ENCODE peak calls at places on chromosomes 1 and 21, in five cellular contexts. One of them, this sample, is unnamed.

GRCh38 chr1:2240251-2241156 is 12.4 kb downstream of the SKI start:
- DNase-seq in dorsolateral prefrontal cortex: peak
- DNase-seq in upper lobe of right lung: peak
- DNase-seq in DND-41: no peak
- DNase-seq in brain microvascular endothelial cell: no peak
- DNase-seq in this sample: no peak

GRCh38 chr1:14017531-14017961 is 317.6 kb downstream of the PRDM2 start:
- DNase-seq in dorsolateral prefrontal cortex: peak
- DNase-seq in upper lobe of right lung: no peak
- DNase-seq in DND-41: no peak
- DNase-seq in brain microvascular endothelial cell: no peak
- DNase-seq in this sample: no peak

GRCh38 chr21:46065215-46065992 is 32.5 kb upstream of the COL6A2 start:
- DNase-seq in dorsolateral prefrontal cortex: no peak
- DNase-seq in upper lobe of right lung: peak
- DNase-seq in DND-41: peak
- DNase-seq in brain microvascular endothelial cell: peak
- DNase-seq in this sample: no peak

GRCh38 chr1:210233495-210234253 is 1.1 kb downstream of the SERTAD4 start:
- DNase-seq in dorsolateral prefrontal cortex: peak
- DNase-seq in upper lobe of right lung: peak
- DNase-seq in DND-41: no peak
- DNase-seq in brain microvascular endothelial cell: peak
- DNase-seq in this sample: no peak

GRCh38 chr1:83064589-83065242 is 934.2 kb downstream of the TTLL7 start:
- DNase-seq in dorsolateral prefrontal cortex: no peak
- DNase-seq in upper lobe of right lung: no peak
- DNase-seq in DND-41: no peak
- DNase-seq in brain microvascular endothelial cell: no peak
- DNase-seq in this sample: no peak

GRCh38 chr1:58013237-58013636 is 533.3 kb downstream of the OMA1 start:
- DNase-seq in dorsolateral prefrontal cortex: no peak
- DNase-seq in upper lobe of right lung: no peak
- DNase-seq in DND-41: no peak
- DNase-seq in brain microvascular endothelial cell: no peak
- DNase-seq in this sample: no peak

GRCh38 chr1:64920936-64921589 is 45.3 kb downstream of the JAK1 start:
- DNase-seq in dorsolateral prefrontal cortex: no peak
- DNase-seq in upper lobe of right lung: no peak
- DNase-seq in DND-41: no peak
- DNase-seq in brain microvascular endothelial cell: peak
- DNase-seq in this sample: no peak

GRCh38 chr1:85617582-85618237 is 37.1 kb downstream of the CCN1 start:
- DNase-seq in dorsolateral prefrontal cortex: no peak
- DNase-seq in upper lobe of right lung: no peak
- DNase-seq in DND-41: no peak
- DNase-seq in brain microvascular endothelial cell: peak
- DNase-seq in this sample: no peak

GRCh38 chr1:30885580-30886513 is 22.7 kb downstream of the SDC3 start:
- DNase-seq in dorsolateral prefrontal cortex: peak
- DNase-seq in upper lobe of right lung: no peak
- DNase-seq in DND-41: no peak
- DNase-seq in brain microvascular endothelial cell: no peak
- DNase-seq in this sample: no peak

GRCh38 chr21:45551316-45551715 is 9.1 kb upstream of the SLC19A1 start:
- DNase-seq in dorsolateral prefrontal cortex: no peak
- DNase-seq in upper lobe of right lung: peak
- DNase-seq in DND-41: no peak
- DNase-seq in brain microvascular endothelial cell: peak
- DNase-seq in this sample: no peak

GRCh38 chr1:53553734-53554509 is 94.7 kb downstream of the DMRTB1 start:
- DNase-seq in dorsolateral prefrontal cortex: no peak
- DNase-seq in upper lobe of right lung: peak
- DNase-seq in DND-41: no peak
- DNase-seq in brain microvascular endothelial cell: no peak
- DNase-seq in this sample: no peak

GRCh38 chr21:42047821-42048613 is 23.1 kb upstream of the UMODL1 start:
- DNase-seq in dorsolateral prefrontal cortex: no peak
- DNase-seq in upper lobe of right lung: no peak
- DNase-seq in DND-41: no peak
- DNase-seq in brain microvascular endothelial cell: peak
- DNase-seq in this sample: no peak

GRCh38 chr1:198056255-198056654 is 100.5 kb upstream of the NEK7 start:
- DNase-seq in dorsolateral prefrontal cortex: no peak
- DNase-seq in upper lobe of right lung: no peak
- DNase-seq in DND-41: peak
- DNase-seq in brain microvascular endothelial cell: no peak
- DNase-seq in this sample: no peak

GRCh38 chr1:27504588-27505419 is 14.8 kb upstream of the WASF2 start:
- DNase-seq in dorsolateral prefrontal cortex: peak
- DNase-seq in upper lobe of right lung: no peak
- DNase-seq in DND-41: no peak
- DNase-seq in brain microvascular endothelial cell: no peak
- DNase-seq in this sample: no peak

GRCh38 chr1:15883326-15883725 is 35.8 kb downstream of the SPEN start:
- DNase-seq in dorsolateral prefrontal cortex: no peak
- DNase-seq in upper lobe of right lung: no peak
- DNase-seq in DND-41: no peak
- DNase-seq in brain microvascular endothelial cell: no peak
- DNase-seq in this sample: no peak

GRCh38 chr1:16618719-16619118 is 5.4 kb upstream of the NBPF1 start:
- DNase-seq in dorsolateral prefrontal cortex: no peak
- DNase-seq in upper lobe of right lung: peak
- DNase-seq in DND-41: no peak
- DNase-seq in brain microvascular endothelial cell: no peak
- DNase-seq in this sample: no peak

GRCh38 chr1:90725341-90725960 is 8.3 kb upstream of the BARHL2 start:
- DNase-seq in dorsolateral prefrontal cortex: no peak
- DNase-seq in upper lobe of right lung: peak
- DNase-seq in DND-41: no peak
- DNase-seq in brain microvascular endothelial cell: no peak
- DNase-seq in this sample: no peak

GRCh38 chr1:31715097-31715872 is 11.5 kb upstream of the COL16A1 start:
- DNase-seq in dorsolateral prefrontal cortex: peak
- DNase-seq in upper lobe of right lung: peak
- DNase-seq in DND-41: peak
- DNase-seq in brain microvascular endothelial cell: peak
- DNase-seq in this sample: no peak

GRCh38 chr1:205208805-205209204 is 2.7 kb downstream of the DSTYK start:
- DNase-seq in dorsolateral prefrontal cortex: no peak
- DNase-seq in upper lobe of right lung: no peak
- DNase-seq in DND-41: no peak
- DNase-seq in brain microvascular endothelial cell: no peak
- DNase-seq in this sample: no peak

GRCh38 chr1:244836135-244836521 is 670 bp downstream of the COX20 start:
- DNase-seq in dorsolateral prefrontal cortex: no peak
- DNase-seq in upper lobe of right lung: no peak
- DNase-seq in DND-41: peak
- DNase-seq in brain microvascular endothelial cell: no peak
- DNase-seq in this sample: no peak

GRCh38 chr1:18635833-18636671 is 5.4 kb downstream of the PAX7 start:
- DNase-seq in dorsolateral prefrontal cortex: no peak
- DNase-seq in upper lobe of right lung: no peak
- DNase-seq in DND-41: no peak
- DNase-seq in brain microvascular endothelial cell: no peak
- DNase-seq in this sample: no peak

GRCh38 chr1:226664413-226665101 is 74.5 kb downstream of the ITPKB start:
- DNase-seq in dorsolateral prefrontal cortex: no peak
- DNase-seq in upper lobe of right lung: no peak
- DNase-seq in DND-41: no peak
- DNase-seq in brain microvascular endothelial cell: peak
- DNase-seq in this sample: no peak

GRCh38 chr1:211323156-211324063 is 3.2 kb upstream of the TRAF5 start:
- DNase-seq in dorsolateral prefrontal cortex: peak
- DNase-seq in upper lobe of right lung: no peak
- DNase-seq in DND-41: peak
- DNase-seq in brain microvascular endothelial cell: peak
- DNase-seq in this sample: peak

GRCh38 chr1:38097256-38097655 is 50.7 kb upstream of the POU3F1 start:
- DNase-seq in dorsolateral prefrontal cortex: no peak
- DNase-seq in upper lobe of right lung: no peak
- DNase-seq in DND-41: no peak
- DNase-seq in brain microvascular endothelial cell: no peak
- DNase-seq in this sample: no peak

GRCh38 chr1:110620250-110620615 is 14.1 kb upstream of the KCNA2 start:
- DNase-seq in dorsolateral prefrontal cortex: no peak
- DNase-seq in upper lobe of right lung: no peak
- DNase-seq in DND-41: peak
- DNase-seq in brain microvascular endothelial cell: no peak
- DNase-seq in this sample: no peak

GRCh38 chr1:21931171-21932093 is 5.7 kb downstream of the HSPG2 start:
- DNase-seq in dorsolateral prefrontal cortex: no peak
- DNase-seq in upper lobe of right lung: peak
- DNase-seq in DND-41: no peak
- DNase-seq in brain microvascular endothelial cell: peak
- DNase-seq in this sample: no peak

GRCh38 chr1:67952071-67952470 is 98.4 kb downstream of the DIRAS3 start:
- DNase-seq in dorsolateral prefrontal cortex: no peak
- DNase-seq in upper lobe of right lung: no peak
- DNase-seq in DND-41: no peak
- DNase-seq in brain microvascular endothelial cell: peak
- DNase-seq in this sample: no peak

GRCh38 chr1:25844485-25845337 is 14.5 kb downstream of the AUNIP start:
- DNase-seq in dorsolateral prefrontal cortex: no peak
- DNase-seq in upper lobe of right lung: no peak
- DNase-seq in DND-41: no peak
- DNase-seq in brain microvascular endothelial cell: no peak
- DNase-seq in this sample: no peak

GRCh38 chr1:12339861-12340557 is 110.2 kb downstream of the VPS13D start:
- DNase-seq in dorsolateral prefrontal cortex: no peak
- DNase-seq in upper lobe of right lung: no peak
- DNase-seq in DND-41: no peak
- DNase-seq in brain microvascular endothelial cell: no peak
- DNase-seq in this sample: no peak

GRCh38 chr1:63794927-63795326 is 21.1 kb downstream of the ROR1 start:
- DNase-seq in dorsolateral prefrontal cortex: no peak
- DNase-seq in upper lobe of right lung: peak
- DNase-seq in DND-41: no peak
- DNase-seq in brain microvascular endothelial cell: peak
- DNase-seq in this sample: no peak

GRCh38 chr1:13965770-13966398 is 265.9 kb downstream of the PRDM2 start:
- DNase-seq in dorsolateral prefrontal cortex: peak
- DNase-seq in upper lobe of right lung: no peak
- DNase-seq in DND-41: peak
- DNase-seq in brain microvascular endothelial cell: peak
- DNase-seq in this sample: no peak

GRCh38 chr1:222582099-222582774 is 7.5 kb downstream of the TAF1A start:
- DNase-seq in dorsolateral prefrontal cortex: no peak
- DNase-seq in upper lobe of right lung: no peak
- DNase-seq in DND-41: no peak
- DNase-seq in brain microvascular endothelial cell: no peak
- DNase-seq in this sample: no peak

GRCh38 chr1:16922466-16922865 is 735 bp downstream of the CROCC start:
- DNase-seq in dorsolateral prefrontal cortex: no peak
- DNase-seq in upper lobe of right lung: peak
- DNase-seq in DND-41: no peak
- DNase-seq in brain microvascular endothelial cell: no peak
- DNase-seq in this sample: no peak

GRCh38 chr1:201221201-201221846 is 30.7 kb downstream of the IGFN1 start:
- DNase-seq in dorsolateral prefrontal cortex: no peak
- DNase-seq in upper lobe of right lung: no peak
- DNase-seq in DND-41: no peak
- DNase-seq in brain microvascular endothelial cell: no peak
- DNase-seq in this sample: no peak

GRCh38 chr1:25694167-25694566 is 77.6 kb downstream of the MAN1C1 start:
- DNase-seq in dorsolateral prefrontal cortex: no peak
- DNase-seq in upper lobe of right lung: no peak
- DNase-seq in DND-41: no peak
- DNase-seq in brain microvascular endothelial cell: no peak
- DNase-seq in this sample: no peak

GRCh38 chr1:72119491-72119890 is 162.8 kb downstream of the NEGR1 start:
- DNase-seq in dorsolateral prefrontal cortex: no peak
- DNase-seq in upper lobe of right lung: no peak
- DNase-seq in DND-41: no peak
- DNase-seq in brain microvascular endothelial cell: no peak
- DNase-seq in this sample: no peak

GRCh38 chr21:17501107-17502006 is 11.5 kb upstream of the CXADR start:
- DNase-seq in dorsolateral prefrontal cortex: no peak
- DNase-seq in upper lobe of right lung: no peak
- DNase-seq in DND-41: no peak
- DNase-seq in brain microvascular endothelial cell: no peak
- DNase-seq in this sample: no peak

GRCh38 chr1:59018446-59018845 is 234.6 kb upstream of the JUN start:
- DNase-seq in dorsolateral prefrontal cortex: no peak
- DNase-seq in upper lobe of right lung: no peak
- DNase-seq in DND-41: no peak
- DNase-seq in brain microvascular endothelial cell: no peak
- DNase-seq in this sample: no peak

GRCh38 chr1:184028854-184029623 is 8.5 kb downstream of the COLGALT2 start:
- DNase-seq in dorsolateral prefrontal cortex: peak
- DNase-seq in upper lobe of right lung: no peak
- DNase-seq in DND-41: no peak
- DNase-seq in brain microvascular endothelial cell: no peak
- DNase-seq in this sample: no peak
- H3K27ac ChIP-seq in dorsolateral prefrontal cortex: peak
- H3K27ac ChIP-seq in upper lobe of right lung: no peak
- H3K27ac ChIP-seq in DND-41: no peak
- H3K27ac ChIP-seq in brain microvascular endothelial cell: no peak
- H3K27ac ChIP-seq in this sample: no peak

GRCh38 chr1:35174225-35174540 is 18.8 kb downstream of the SFPQ start:
- DNase-seq in dorsolateral prefrontal cortex: no peak
- DNase-seq in upper lobe of right lung: no peak
- DNase-seq in DND-41: no peak
- DNase-seq in brain microvascular endothelial cell: no peak
- DNase-seq in this sample: no peak
- H3K27ac ChIP-seq in dorsolateral prefrontal cortex: no peak
- H3K27ac ChIP-seq in upper lobe of right lung: no peak
- H3K27ac ChIP-seq in DND-41: no peak
- H3K27ac ChIP-seq in brain microvascular endothelial cell: no peak
- H3K27ac ChIP-seq in this sample: no peak

GRCh38 chr1:225447649-225448048 is 19.8 kb upstream of the LBR start:
- DNase-seq in dorsolateral prefrontal cortex: peak
- DNase-seq in upper lobe of right lung: peak
- DNase-seq in DND-41: peak
- DNase-seq in brain microvascular endothelial cell: no peak
- DNase-seq in this sample: no peak

GRCh38 chr1:225447001-225447615 is 19.3 kb upstream of the LBR start:
- DNase-seq in dorsolateral prefrontal cortex: no peak
- DNase-seq in upper lobe of right lung: peak
- DNase-seq in DND-41: peak
- DNase-seq in brain microvascular endothelial cell: no peak
- DNase-seq in this sample: no peak

GRCh38 chr1:225448146-225448805 is 20.4 kb upstream of the LBR start:
- DNase-seq in dorsolateral prefrontal cortex: peak
- DNase-seq in upper lobe of right lung: peak
- DNase-seq in DND-41: peak
- DNase-seq in brain microvascular endothelial cell: no peak
- DNase-seq in this sample: no peak

GRCh38 chr1:225446298-225446941 is 18.6 kb upstream of the LBR start:
- DNase-seq in dorsolateral prefrontal cortex: no peak
- DNase-seq in upper lobe of right lung: peak
- DNase-seq in DND-41: no peak
- DNase-seq in brain microvascular endothelial cell: no peak
- DNase-seq in this sample: no peak

GRCh38 chr1:225445644-225446297 is 17.9 kb upstream of the LBR start:
- DNase-seq in dorsolateral prefrontal cortex: no peak
- DNase-seq in upper lobe of right lung: peak
- DNase-seq in DND-41: no peak
- DNase-seq in brain microvascular endothelial cell: no peak
- DNase-seq in this sample: no peak
- H3K27ac ChIP-seq in dorsolateral prefrontal cortex: peak
- H3K27ac ChIP-seq in upper lobe of right lung: peak
- H3K27ac ChIP-seq in DND-41: peak
- H3K27ac ChIP-seq in brain microvascular endothelial cell: peak
- H3K27ac ChIP-seq in this sample: peak

GRCh38 chr21:33202464-33203363 is 27.0 kb upstream of the IFNAR2 start:
- DNase-seq in dorsolateral prefrontal cortex: no peak
- DNase-seq in upper lobe of right lung: no peak
- DNase-seq in DND-41: no peak
- DNase-seq in brain microvascular endothelial cell: no peak
- DNase-seq in this sample: no peak
- H3K27ac ChIP-seq in dorsolateral prefrontal cortex: no peak
- H3K27ac ChIP-seq in upper lobe of right lung: peak
- H3K27ac ChIP-seq in DND-41: no peak
- H3K27ac ChIP-seq in brain microvascular endothelial cell: no peak
- H3K27ac ChIP-seq in this sample: no peak

This sample was measured in CD8-positive, alpha-beta memory T cell.